ENCODE peak calls at places on chromosomes 12 and 14, in nine cellular contexts. One of them, this sample, is unnamed.

GRCh38 chr12:28189774-28190320 is 409 bp upstream of the CCDC91 start:
- DNase-seq in A549: no peak
- DNase-seq in mucosa of descending colon: no peak
- DNase-seq in AG09309: no peak
- DNase-seq in AG04450: no peak
- DNase-seq in psoas muscle: no peak
- DNase-seq in colonic mucosa: no peak
- DNase-seq in ovary: no peak
- DNase-seq in fibroblast of the aortic adventitia: no peak
- DNase-seq in this sample: no peak

GRCh38 chr12:6662906-6663742 is at the start of gene ING4:
- DNase-seq in A549: peak
- DNase-seq in mucosa of descending colon: peak
- DNase-seq in AG09309: peak
- DNase-seq in AG04450: peak
- DNase-seq in psoas muscle: peak
- DNase-seq in colonic mucosa: peak
- DNase-seq in ovary: peak
- DNase-seq in fibroblast of the aortic adventitia: peak
- DNase-seq in this sample: peak

GRCh38 chr14:48125654-48126053 is 450.2 kb upstream of the MDGA2 start:
- DNase-seq in A549: no peak
- DNase-seq in mucosa of descending colon: no peak
- DNase-seq in AG09309: no peak
- DNase-seq in AG04450: no peak
- DNase-seq in psoas muscle: no peak
- DNase-seq in colonic mucosa: no peak
- DNase-seq in ovary: no peak
- DNase-seq in fibroblast of the aortic adventitia: no peak
- DNase-seq in this sample: no peak

GRCh38 chr12:54404061-54405004 is 14.7 kb downstream of the ITGA5 start:
- DNase-seq in A549: peak
- DNase-seq in mucosa of descending colon: no peak
- DNase-seq in AG09309: no peak
- DNase-seq in AG04450: no peak
- DNase-seq in psoas muscle: no peak
- DNase-seq in colonic mucosa: no peak
- DNase-seq in ovary: no peak
- DNase-seq in fibroblast of the aortic adventitia: peak
- DNase-seq in this sample: no peak

GRCh38 chr14:55102141-55102547 is 26.9 kb upstream of the LGALS3 start:
- DNase-seq in A549: peak
- DNase-seq in mucosa of descending colon: peak
- DNase-seq in AG09309: peak
- DNase-seq in AG04450: peak
- DNase-seq in psoas muscle: peak
- DNase-seq in colonic mucosa: peak
- DNase-seq in ovary: peak
- DNase-seq in fibroblast of the aortic adventitia: peak
- DNase-seq in this sample: peak

GRCh38 chr14:57401501-57401900 is 11.1 kb downstream of the NAA30 start:
- DNase-seq in A549: no peak
- DNase-seq in mucosa of descending colon: no peak
- DNase-seq in AG09309: no peak
- DNase-seq in AG04450: no peak
- DNase-seq in psoas muscle: no peak
- DNase-seq in colonic mucosa: no peak
- DNase-seq in ovary: no peak
- DNase-seq in fibroblast of the aortic adventitia: no peak
- DNase-seq in this sample: no peak

GRCh38 chr14:23379331-23380196 is 2.7 kb downstream of the CMTM5 start:
- DNase-seq in A549: peak
- DNase-seq in mucosa of descending colon: no peak
- DNase-seq in AG09309: no peak
- DNase-seq in AG04450: no peak
- DNase-seq in psoas muscle: peak
- DNase-seq in colonic mucosa: peak
- DNase-seq in ovary: peak
- DNase-seq in fibroblast of the aortic adventitia: peak
- DNase-seq in this sample: peak

GRCh38 chr12:76623929-76624328 is 64.4 kb upstream of the OSBPL8 start:
- DNase-seq in A549: no peak
- DNase-seq in mucosa of descending colon: no peak
- DNase-seq in AG09309: peak
- DNase-seq in AG04450: no peak
- DNase-seq in psoas muscle: no peak
- DNase-seq in colonic mucosa: peak
- DNase-seq in ovary: no peak
- DNase-seq in fibroblast of the aortic adventitia: peak
- DNase-seq in this sample: no peak

GRCh38 chr14:29442720-29443119 is 484.9 kb downstream of the PRKD1 start:
- DNase-seq in A549: no peak
- DNase-seq in mucosa of descending colon: no peak
- DNase-seq in AG09309: peak
- DNase-seq in AG04450: no peak
- DNase-seq in psoas muscle: no peak
- DNase-seq in colonic mucosa: no peak
- DNase-seq in ovary: no peak
- DNase-seq in fibroblast of the aortic adventitia: peak
- DNase-seq in this sample: no peak

GRCh38 chr14:78637489-78637888 is 467.3 kb downstream of the NRXN3 start:
- DNase-seq in A549: no peak
- DNase-seq in mucosa of descending colon: no peak
- DNase-seq in AG09309: no peak
- DNase-seq in AG04450: no peak
- DNase-seq in psoas muscle: no peak
- DNase-seq in colonic mucosa: no peak
- DNase-seq in ovary: no peak
- DNase-seq in fibroblast of the aortic adventitia: no peak
- DNase-seq in this sample: no peak

GRCh38 chr12:28899951-28900350 is 249.1 kb upstream of the FAR2 start:
- DNase-seq in A549: no peak
- DNase-seq in mucosa of descending colon: no peak
- DNase-seq in AG09309: peak
- DNase-seq in AG04450: peak
- DNase-seq in psoas muscle: no peak
- DNase-seq in colonic mucosa: no peak
- DNase-seq in ovary: no peak
- DNase-seq in fibroblast of the aortic adventitia: peak
- DNase-seq in this sample: no peak

GRCh38 chr12:89501793-89502192 is 22.8 kb downstream of the GALNT4 start:
- DNase-seq in A549: no peak
- DNase-seq in mucosa of descending colon: no peak
- DNase-seq in AG09309: no peak
- DNase-seq in AG04450: no peak
- DNase-seq in psoas muscle: no peak
- DNase-seq in colonic mucosa: no peak
- DNase-seq in ovary: no peak
- DNase-seq in fibroblast of the aortic adventitia: no peak
- DNase-seq in this sample: no peak

GRCh38 chr12:89499857-89500256 is 24.7 kb downstream of the GALNT4 start:
- DNase-seq in A549: no peak
- DNase-seq in mucosa of descending colon: no peak
- DNase-seq in AG09309: no peak
- DNase-seq in AG04450: no peak
- DNase-seq in psoas muscle: no peak
- DNase-seq in colonic mucosa: no peak
- DNase-seq in ovary: no peak
- DNase-seq in fibroblast of the aortic adventitia: no peak
- DNase-seq in this sample: no peak

GRCh38 chr12:89506050-89506449 is 18.5 kb downstream of the GALNT4 start:
- DNase-seq in A549: no peak
- DNase-seq in mucosa of descending colon: no peak
- DNase-seq in AG09309: no peak
- DNase-seq in AG04450: no peak
- DNase-seq in psoas muscle: no peak
- DNase-seq in colonic mucosa: no peak
- DNase-seq in ovary: no peak
- DNase-seq in fibroblast of the aortic adventitia: no peak
- DNase-seq in this sample: no peak

GRCh38 chr12:89507015-89507824 is 17.4 kb downstream of the GALNT4 start:
- DNase-seq in A549: peak
- DNase-seq in mucosa of descending colon: peak
- DNase-seq in AG09309: no peak
- DNase-seq in AG04450: no peak
- DNase-seq in psoas muscle: no peak
- DNase-seq in colonic mucosa: peak
- DNase-seq in ovary: no peak
- DNase-seq in fibroblast of the aortic adventitia: no peak
- DNase-seq in this sample: no peak

GRCh38 chr12:89504560-89505346 is 19.8 kb downstream of the GALNT4 start:
- DNase-seq in A549: no peak
- DNase-seq in mucosa of descending colon: no peak
- DNase-seq in AG09309: no peak
- DNase-seq in AG04450: no peak
- DNase-seq in psoas muscle: no peak
- DNase-seq in colonic mucosa: no peak
- DNase-seq in ovary: no peak
- DNase-seq in fibroblast of the aortic adventitia: peak
- DNase-seq in this sample: no peak
- TF ChIP-seq CTCF in A549: peak
- TF ChIP-seq CTCF in mucosa of descending colon: no peak
- TF ChIP-seq CTCF in AG09309: no peak
- TF ChIP-seq CTCF in AG04450: peak
- TF ChIP-seq CTCF in psoas muscle: no peak
- TF ChIP-seq CTCF in colonic mucosa: no peak
- TF ChIP-seq CTCF in ovary: no peak
- TF ChIP-seq CTCF in fibroblast of the aortic adventitia: no peak
- TF ChIP-seq CTCF in this sample: no peak

GRCh38 chr12:109998904-109999648 is at the start of gene ANKRD13A:
- DNase-seq in A549: peak
- DNase-seq in mucosa of descending colon: peak
- DNase-seq in AG09309: peak
- DNase-seq in AG04450: peak
- DNase-seq in psoas muscle: peak
- DNase-seq in colonic mucosa: peak
- DNase-seq in ovary: peak
- DNase-seq in fibroblast of the aortic adventitia: peak
- DNase-seq in this sample: peak
- TF ChIP-seq CTCF in A549: no peak
- TF ChIP-seq CTCF in mucosa of descending colon: peak
- TF ChIP-seq CTCF in AG09309: no peak
- TF ChIP-seq CTCF in AG04450: no peak
- TF ChIP-seq CTCF in psoas muscle: no peak
- TF ChIP-seq CTCF in colonic mucosa: no peak
- TF ChIP-seq CTCF in ovary: no peak
- TF ChIP-seq CTCF in fibroblast of the aortic adventitia: no peak
- TF ChIP-seq CTCF in this sample: no peak

GRCh38 chr14:65100905-65101541 is 1.3 kb downstream of the MAX start:
- DNase-seq in A549: no peak
- DNase-seq in mucosa of descending colon: no peak
- DNase-seq in AG09309: no peak
- DNase-seq in AG04450: no peak
- DNase-seq in psoas muscle: no peak
- DNase-seq in colonic mucosa: no peak
- DNase-seq in ovary: no peak
- DNase-seq in fibroblast of the aortic adventitia: peak
- DNase-seq in this sample: no peak

GRCh38 chr14:65104791-65105190 is 2.5 kb upstream of the MAX start:
- DNase-seq in A549: no peak
- DNase-seq in mucosa of descending colon: no peak
- DNase-seq in AG09309: no peak
- DNase-seq in AG04450: no peak
- DNase-seq in psoas muscle: no peak
- DNase-seq in colonic mucosa: peak
- DNase-seq in ovary: no peak
- DNase-seq in fibroblast of the aortic adventitia: no peak
- DNase-seq in this sample: no peak

GRCh38 chr14:65103150-65103760 is 938 bp upstream of the MAX start:
- DNase-seq in A549: peak
- DNase-seq in mucosa of descending colon: no peak
- DNase-seq in AG09309: no peak
- DNase-seq in AG04450: no peak
- DNase-seq in psoas muscle: no peak
- DNase-seq in colonic mucosa: peak
- DNase-seq in ovary: no peak
- DNase-seq in fibroblast of the aortic adventitia: peak
- DNase-seq in this sample: no peak

GRCh38 chr14:65101631-65102440 is 481 bp downstream of the MAX start:
- DNase-seq in A549: no peak
- DNase-seq in mucosa of descending colon: peak
- DNase-seq in AG09309: no peak
- DNase-seq in AG04450: no peak
- DNase-seq in psoas muscle: no peak
- DNase-seq in colonic mucosa: peak
- DNase-seq in ovary: peak
- DNase-seq in fibroblast of the aortic adventitia: no peak
- DNase-seq in this sample: peak

DNA sequence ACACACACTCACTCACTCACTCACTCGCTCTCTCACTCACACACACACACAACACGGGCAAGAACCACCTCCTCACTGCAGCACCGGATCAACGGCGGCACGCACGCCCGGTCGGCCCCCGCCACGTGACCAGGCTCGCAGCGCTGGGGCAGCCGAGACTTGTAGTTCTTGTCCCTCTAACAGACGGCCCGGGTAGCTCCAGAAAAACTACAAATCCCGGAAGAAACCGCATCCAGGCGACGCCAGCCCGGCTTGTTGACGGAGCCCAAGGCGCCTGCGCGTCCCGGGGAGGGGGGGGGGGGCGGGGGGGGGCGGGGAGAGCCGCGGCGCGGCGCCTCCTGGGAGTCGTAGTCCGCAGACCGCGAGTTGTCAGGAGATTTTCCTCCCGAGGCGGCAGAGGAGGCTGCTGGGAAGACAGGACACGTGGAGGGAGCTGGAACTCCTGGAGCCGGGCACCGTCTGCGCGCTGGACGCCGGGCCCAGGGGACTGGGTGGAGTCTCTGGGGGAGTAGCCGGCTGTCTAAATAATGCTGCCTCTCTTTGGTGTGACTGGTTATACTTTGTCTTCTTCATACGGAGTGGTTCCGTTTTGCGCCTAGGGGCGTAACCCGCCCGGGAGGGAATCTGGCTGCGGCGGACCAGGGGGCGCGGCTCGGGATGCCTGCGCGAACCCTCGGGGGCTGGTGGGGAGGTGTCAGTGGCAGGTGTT is at the start of gene MAX:
- DNase-seq in A549: peak
- DNase-seq in mucosa of descending colon: peak
- DNase-seq in AG09309: peak
- DNase-seq in AG04450: peak
- DNase-seq in psoas muscle: peak
- DNase-seq in colonic mucosa: peak
- DNase-seq in ovary: peak
- DNase-seq in fibroblast of the aortic adventitia: peak
- DNase-seq in this sample: peak
- TF ChIP-seq CTCF in A549: no peak
- TF ChIP-seq CTCF in mucosa of descending colon: no peak
- TF ChIP-seq CTCF in AG09309: no peak
- TF ChIP-seq CTCF in AG04450: no peak
- TF ChIP-seq CTCF in psoas muscle: no peak
- TF ChIP-seq CTCF in colonic mucosa: no peak
- TF ChIP-seq CTCF in ovary: no peak
- TF ChIP-seq CTCF in fibroblast of the aortic adventitia: no peak
- TF ChIP-seq CTCF in this sample: no peak

DNA sequence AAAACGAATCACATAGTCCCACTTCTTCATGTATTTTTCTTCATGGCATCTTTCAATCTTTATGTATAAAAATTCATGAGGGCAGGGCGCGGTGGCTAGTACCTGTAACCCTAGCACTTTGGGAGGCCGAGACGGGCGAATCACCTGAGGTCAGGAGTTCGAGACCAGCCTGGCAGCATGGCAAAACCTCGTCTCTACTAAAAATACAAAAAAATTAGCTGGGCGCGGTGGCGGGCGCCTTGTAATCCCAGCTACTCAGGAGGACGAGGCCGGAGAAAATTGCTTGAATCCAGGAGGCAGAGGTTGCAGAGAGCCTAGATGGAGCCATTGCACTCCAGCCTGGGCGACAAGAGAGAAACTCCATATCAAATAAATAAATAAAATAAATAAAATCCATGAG is 2.5 kb upstream of the GABARAPL1 start:
- DNase-seq in A549: no peak
- DNase-seq in mucosa of descending colon: no peak
- DNase-seq in AG09309: no peak
- DNase-seq in AG04450: no peak
- DNase-seq in psoas muscle: no peak
- DNase-seq in colonic mucosa: no peak
- DNase-seq in ovary: no peak
- DNase-seq in fibroblast of the aortic adventitia: no peak
- DNase-seq in this sample: no peak
- TF ChIP-seq CTCF in A549: no peak
- TF ChIP-seq CTCF in mucosa of descending colon: no peak
- TF ChIP-seq CTCF in AG09309: no peak
- TF ChIP-seq CTCF in AG04450: no peak
- TF ChIP-seq CTCF in psoas muscle: no peak
- TF ChIP-seq CTCF in colonic mucosa: no peak
- TF ChIP-seq CTCF in ovary: no peak
- TF ChIP-seq CTCF in fibroblast of the aortic adventitia: no peak
- TF ChIP-seq CTCF in this sample: no peak